ENCODE peak calls at places on chromosomes 4 and X, in nine cellular contexts. B is substantia nigra, I is left lung, O is aorta, T is right lobe of liver, V is cardiac muscle cell, D is heart left ventricle, Y is AG04450, X is suprapubic skin. L is an unnamed sample.
A peak's percentile ranks its signal among the peaks of the same experiment; 100 is the strongest.

GRCh38 chr4:76430519-76431388 is 4.3 kb upstream of the SHROOM3 start:
- DNase-seq in D (no peak), B (no peak), V (peak; percentile 69), O (no peak), I (no peak), T (no peak), Y (peak; percentile 7), X (no peak), L (peak; percentile 68)

GRCh38 chr4:5661237-5661636 is 47.1 kb downstream of the EVC2 start:
- DNase-seq in V (no peak), X (no peak), Y (no peak), I (no peak), D (no peak), B (no peak), O (no peak), T (no peak), L (no peak)

GRCh38 chr4:13990596-13991589 is 363.4 kb upstream of the BOD1L1 start:
- DNase-seq in Y (no peak), D (no peak), V (peak; percentile 46), T (peak; percentile 58), I (peak; percentile 42), X (no peak), B (no peak), O (no peak), L (no peak)

GRCh38 chr4:151012836-151013235 is 2.2 kb downstream of the LRBA start:
- DNase-seq in D (no peak), X (no peak), V (no peak), I (no peak), O (peak; percentile 39), Y (no peak), T (no peak), B (no peak), L (no peak)

GRCh38 chr4:86117781-86118302 is 242.0 kb downstream of the MAPK10 start:
- DNase-seq in O (no peak), V (no peak), X (no peak), D (no peak), B (no peak), T (no peak), Y (peak; percentile 30), I (no peak), L (no peak)

GRCh38 chr4:149973181-149973580 is 105.1 kb upstream of the DCLK2 start:
- DNase-seq in Y (no peak), I (no peak), V (no peak), B (no peak), O (no peak), X (no peak), D (no peak), T (no peak), L (no peak)

GRCh38 chr4:8048856-8049686 is 109.4 kb upstream of the AFAP1 start:
- DNase-seq in X (no peak), B (no peak), V (no peak), I (no peak), T (no peak), O (no peak), D (no peak), Y (no peak), L (no peak)

GRCh38 chrX:53049127-53049517 is 533 bp downstream of the GPR173 start:
- DNase-seq in T (no peak), I (no peak), B (no peak), V (no peak), D (no peak), Y (no peak), X (no peak), O (no peak), L (no peak)

GRCh38 chr4:112099701-112100289 is 45.5 kb upstream of the FAM241A start:
- DNase-seq in I (no peak), V (peak; percentile 55), X (no peak), B (no peak), O (no peak), T (no peak), Y (peak; percentile 42), D (no peak), L (peak; percentile 72)

GRCh38 chr4:182478475-182478874 is 235.3 kb downstream of the TENM3 start:
- DNase-seq in I (no peak), O (no peak), V (peak; percentile 72), X (no peak), D (no peak), T (no peak), Y (no peak), B (no peak), L (peak; percentile 63)

GRCh38 chr4:107630185-107630705 is 89.8 kb downstream of the PAPSS1 start:
- DNase-seq in Y (no peak), T (no peak), D (no peak), V (no peak), X (no peak), I (no peak), O (no peak), B (no peak), L (no peak)
- H3K27ac ChIP-seq in Y (no peak overlapping the region), T (no peak overlapping the region), D (no peak overlapping the region), V (no peak overlapping the region), X (no peak overlapping the region), I (no peak overlapping the region), O (no peak overlapping the region), B (no peak overlapping the region), L (no peak overlapping the region)

GRCh38 chrX:20718592-20718991 is 451.9 kb upstream of the RPS6KA3 start:
- DNase-seq in B (no peak), O (no peak), Y (no peak), V (no peak), X (no peak), D (no peak), I (no peak), T (no peak), L (no peak)

GRCh38 chrX:20715176-20715575 is 448.5 kb upstream of the RPS6KA3 start:
- DNase-seq in O (no peak), Y (no peak), V (no peak), X (no peak), B (no peak), D (no peak), I (no peak), T (no peak), L (no peak)

GRCh38 chrX:20711366-20711765 is 444.7 kb upstream of the RPS6KA3 start:
- DNase-seq in Y (no peak), D (no peak), O (no peak), V (no peak), X (no peak), T (no peak), I (no peak), B (no peak), L (no peak)

GRCh38 chrX:20712811-20713210 is 446.1 kb upstream of the RPS6KA3 start:
- DNase-seq in D (no peak), Y (no peak), B (no peak), X (no peak), V (no peak), I (no peak), O (no peak), T (no peak), L (no peak)
- H3K27ac ChIP-seq in D (no peak overlapping the region), Y (no peak overlapping the region), B (no peak overlapping the region), X (no peak overlapping the region), V (no peak overlapping the region), I (no peak overlapping the region), O (no peak overlapping the region), T (no peak overlapping the region), L (no peak overlapping the region)

GRCh38 chr4:54226399-54227260 is 2.5 kb upstream of the PDGFRA start:
- DNase-seq in D (peak; percentile 52), V (peak; percentile 52), Y (peak; percentile 71), O (peak; percentile 85), X (peak; percentile 87), B (no peak), I (peak; percentile 70), T (peak; percentile 27), L (no peak)

GRCh38 chr4:54224960-54225670 is 4.0 kb upstream of the PDGFRA start:
- DNase-seq in O (no peak), B (no peak), Y (no peak), X (no peak), V (peak; percentile 55), I (no peak), D (no peak), T (no peak), L (no peak)

GRCh38 chr4:54227261-54228063 is 1.6 kb upstream of the PDGFRA start:
- DNase-seq in T (peak; percentile 33), V (peak; percentile 74), D (no peak), X (no peak), Y (no peak), I (peak; percentile 35), O (peak; percentile 82), B (no peak), L (peak; percentile 55)

GRCh38 chr4:54228064-54228527 is 997 bp upstream of the PDGFRA start:
- DNase-seq in X (peak; percentile 90), Y (peak; percentile 68), I (peak; percentile 75), V (peak; percentile 92), T (peak; percentile 77), D (peak; percentile 74), O (peak; percentile 93), B (peak; percentile 37), L (peak; percentile 89)

DNA sequence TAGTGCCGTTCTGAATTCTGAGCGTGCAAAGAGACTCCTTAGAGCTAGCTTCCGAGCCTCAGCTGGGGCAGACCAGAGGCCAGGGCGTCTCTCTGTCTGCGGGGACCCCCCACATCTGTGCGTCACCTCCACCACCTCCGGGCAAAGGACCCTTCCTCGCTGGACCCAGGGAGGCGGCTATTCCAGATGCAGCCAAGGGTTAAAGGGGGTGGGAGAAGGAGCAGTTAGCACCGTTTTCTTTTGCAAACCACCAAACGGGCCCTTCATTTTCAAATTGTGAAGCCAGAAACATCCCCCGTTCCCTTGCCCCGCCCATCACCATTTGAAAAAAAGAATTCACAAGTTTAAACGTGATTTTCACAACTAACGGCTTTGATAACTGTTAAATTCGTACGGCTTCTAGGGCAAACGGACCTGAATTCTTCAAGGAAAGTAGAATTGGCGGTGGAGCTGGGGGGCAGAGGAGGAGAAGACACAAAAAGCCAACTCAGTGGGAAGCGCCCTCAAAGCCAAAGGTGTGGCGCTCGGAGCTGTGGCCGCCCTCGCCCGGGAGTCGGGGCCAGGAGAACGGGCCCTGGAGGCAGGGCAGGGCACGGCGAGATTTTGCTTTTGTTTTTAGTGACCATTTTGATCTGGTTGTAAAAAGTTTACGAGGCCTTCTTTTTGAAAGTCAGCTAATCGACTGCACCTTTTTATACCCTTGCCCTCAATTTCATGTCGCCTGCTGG is 3.3 kb upstream of the PDGFRA start:
- DNase-seq in O (no peak), Y (no peak), D (no peak), X (no peak), B (no peak), T (peak; percentile 28), V (peak; percentile 31), I (no peak), L (no peak)
- H3K27ac ChIP-seq in O (peak overlapping the region; percentile 10), Y (peak overlapping the region; percentile 86), D (no peak overlapping the region), X (peak overlapping the region; percentile 70), B (no peak overlapping the region), T (peak overlapping the region; percentile 22), V (peak overlapping the region; percentile 24), I (peak overlapping the region; percentile 72), L (no peak overlapping the region)

GRCh38 chrX:11172413-11172812 is 61.3 kb downstream of the HCCS start:
- DNase-seq in B (no peak), X (no peak), O (no peak), T (no peak), I (no peak), D (no peak), V (no peak), Y (no peak), L (no peak)
- H3K27ac ChIP-seq in B (no peak overlapping the region), X (no peak overlapping the region), O (no peak overlapping the region), T (no peak overlapping the region), I (no peak overlapping the region), D (no peak overlapping the region), V (no peak overlapping the region), Y (no peak overlapping the region), L (no peak overlapping the region)

DNA sequence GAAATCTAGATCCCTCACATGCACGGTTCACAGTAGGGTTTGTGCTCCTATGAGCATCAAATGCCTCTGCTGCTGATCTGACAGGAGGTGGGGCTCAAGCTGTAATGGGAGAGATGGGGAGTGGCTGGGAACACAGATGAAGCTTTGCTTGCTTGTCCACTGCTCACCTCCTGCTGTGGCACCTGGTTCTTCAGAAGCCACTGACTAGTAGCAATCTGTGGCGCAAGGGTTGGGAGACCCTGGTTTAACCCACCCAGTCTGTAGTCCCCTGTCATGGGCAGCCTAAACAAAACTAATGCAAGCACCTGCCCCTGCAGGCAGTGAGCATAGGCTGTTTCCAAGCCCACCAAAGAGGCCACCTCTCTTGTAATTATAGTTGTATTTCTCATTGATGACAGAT is 116.6 kb downstream of the SHOX start:
- DNase-seq in T (no peak), D (no peak), X (peak; percentile 28), B (no peak), I (no peak), Y (no peak), O (no peak), V (no peak), L (no peak)
- H3K27ac ChIP-seq in T (no peak overlapping the region), D (no peak overlapping the region), X (no peak overlapping the region), B (no peak overlapping the region), I (no peak overlapping the region), Y (no peak overlapping the region), O (no peak overlapping the region), V (no peak overlapping the region), L (no peak overlapping the region)